ENCODE peak calls at places on chromosomes 11 and 22, in six cellular contexts. One of them, this sample, is unnamed.

GRCh38 chr11:47946682-47947575 is 33.4 kb upstream of the PTPRJ start:
- DNase-seq in T-helper 1 cell: no peak
- DNase-seq in activated CD4-positive, alpha-beta T cell treated with anti-CD3 and anti-CD28 coated beads, Interleukin-2, amount 10 ng/mL, durations not matched to agents 7 days and 5 days: no peak
- DNase-seq in T47D: peak; percentile 54
- DNase-seq in head of caudate nucleus: peak; percentile 55
- DNase-seq in left cardiac atrium: peak; percentile 85
- DNase-seq in this sample: peak; percentile 48

GRCh38 chr22:35330258-35330861 is 30.7 kb downstream of the TOM1 start:
- DNase-seq in T-helper 1 cell: no peak
- DNase-seq in activated CD4-positive, alpha-beta T cell treated with anti-CD3 and anti-CD28 coated beads, Interleukin-2, amount 10 ng/mL, durations not matched to agents 7 days and 5 days: peak; percentile 66
- DNase-seq in T47D: no peak
- DNase-seq in head of caudate nucleus: peak; percentile 32
- DNase-seq in left cardiac atrium: peak; percentile 90
- DNase-seq in this sample: peak; percentile 90

GRCh38 chr11:120801801-120802689 is 221.9 kb upstream of the TBCEL start:
- DNase-seq in T-helper 1 cell: no peak
- DNase-seq in activated CD4-positive, alpha-beta T cell treated with anti-CD3 and anti-CD28 coated beads, Interleukin-2, amount 10 ng/mL, durations not matched to agents 7 days and 5 days: peak; percentile 53
- DNase-seq in T47D: peak; percentile 92
- DNase-seq in head of caudate nucleus: peak; percentile 87
- DNase-seq in left cardiac atrium: peak; percentile 68
- DNase-seq in this sample: peak; percentile 44

GRCh38 chr11:36478700-36479329 is 31.3 kb downstream of the TRAF6 start:
- DNase-seq in T-helper 1 cell: peak; percentile 19
- DNase-seq in activated CD4-positive, alpha-beta T cell treated with anti-CD3 and anti-CD28 coated beads, Interleukin-2, amount 10 ng/mL, durations not matched to agents 7 days and 5 days: peak; percentile 51
- DNase-seq in T47D: peak; percentile 49
- DNase-seq in head of caudate nucleus: peak; percentile 66
- DNase-seq in left cardiac atrium: no peak
- DNase-seq in this sample: no peak

GRCh38 chr11:30741039-30741550 is 154.9 kb upstream of the MPPED2 start:
- DNase-seq in T-helper 1 cell: no peak
- DNase-seq in activated CD4-positive, alpha-beta T cell treated with anti-CD3 and anti-CD28 coated beads, Interleukin-2, amount 10 ng/mL, durations not matched to agents 7 days and 5 days: no peak
- DNase-seq in T47D: no peak
- DNase-seq in head of caudate nucleus: no peak
- DNase-seq in left cardiac atrium: no peak
- DNase-seq in this sample: no peak

GRCh38 chr11:32435511-32435946 is at the start of gene WT1:
- DNase-seq in T-helper 1 cell: no peak
- DNase-seq in activated CD4-positive, alpha-beta T cell treated with anti-CD3 and anti-CD28 coated beads, Interleukin-2, amount 10 ng/mL, durations not matched to agents 7 days and 5 days: no peak
- DNase-seq in T47D: no peak
- DNase-seq in head of caudate nucleus: no peak
- DNase-seq in left cardiac atrium: peak; percentile 83
- DNase-seq in this sample: peak; percentile 66

GRCh38 chr22:38313384-38313955 is 3.8 kb downstream of the CSNK1E start:
- DNase-seq in T-helper 1 cell: no peak
- DNase-seq in activated CD4-positive, alpha-beta T cell treated with anti-CD3 and anti-CD28 coated beads, Interleukin-2, amount 10 ng/mL, durations not matched to agents 7 days and 5 days: no peak
- DNase-seq in T47D: no peak
- DNase-seq in head of caudate nucleus: no peak
- DNase-seq in left cardiac atrium: peak; percentile 85
- DNase-seq in this sample: peak; percentile 78

GRCh38 chr11:127925430-127925829 is 661.9 kb downstream of the ETS1 start:
- DNase-seq in T-helper 1 cell: no peak
- DNase-seq in activated CD4-positive, alpha-beta T cell treated with anti-CD3 and anti-CD28 coated beads, Interleukin-2, amount 10 ng/mL, durations not matched to agents 7 days and 5 days: no peak
- DNase-seq in T47D: no peak
- DNase-seq in head of caudate nucleus: no peak
- DNase-seq in left cardiac atrium: no peak
- DNase-seq in this sample: no peak

GRCh38 chr22:35894464-35894878 is 134.2 kb downstream of the RBFOX2 start:
- DNase-seq in T-helper 1 cell: no peak
- DNase-seq in activated CD4-positive, alpha-beta T cell treated with anti-CD3 and anti-CD28 coated beads, Interleukin-2, amount 10 ng/mL, durations not matched to agents 7 days and 5 days: no peak
- DNase-seq in T47D: no peak
- DNase-seq in head of caudate nucleus: no peak
- DNase-seq in left cardiac atrium: no peak
- DNase-seq in this sample: no peak

GRCh38 chr11:67027943-67028542 is 5.1 kb downstream of the SYT12 start:
- DNase-seq in T-helper 1 cell: no peak
- DNase-seq in activated CD4-positive, alpha-beta T cell treated with anti-CD3 and anti-CD28 coated beads, Interleukin-2, amount 10 ng/mL, durations not matched to agents 7 days and 5 days: no peak
- DNase-seq in T47D: no peak
- DNase-seq in head of caudate nucleus: peak; percentile 75
- DNase-seq in left cardiac atrium: no peak
- DNase-seq in this sample: no peak

GRCh38 chr11:34348919-34349318 is 8.9 kb downstream of the ABTB2 start:
- DNase-seq in T-helper 1 cell: no peak
- DNase-seq in activated CD4-positive, alpha-beta T cell treated with anti-CD3 and anti-CD28 coated beads, Interleukin-2, amount 10 ng/mL, durations not matched to agents 7 days and 5 days: no peak
- DNase-seq in T47D: no peak
- DNase-seq in head of caudate nucleus: no peak
- DNase-seq in left cardiac atrium: no peak
- DNase-seq in this sample: no peak

GRCh38 chr11:62604460-62605130 is 2.9 kb upstream of the MTA2 start:
- DNase-seq in T-helper 1 cell: no peak
- DNase-seq in activated CD4-positive, alpha-beta T cell treated with anti-CD3 and anti-CD28 coated beads, Interleukin-2, amount 10 ng/mL, durations not matched to agents 7 days and 5 days: no peak
- DNase-seq in T47D: no peak
- DNase-seq in head of caudate nucleus: no peak
- DNase-seq in left cardiac atrium: no peak
- DNase-seq in this sample: no peak

GRCh38 chr11:102850973-102851745 is 7.8 kb upstream of the MMP3 start:
- DNase-seq in T-helper 1 cell: no peak
- DNase-seq in activated CD4-positive, alpha-beta T cell treated with anti-CD3 and anti-CD28 coated beads, Interleukin-2, amount 10 ng/mL, durations not matched to agents 7 days and 5 days: no peak
- DNase-seq in T47D: no peak
- DNase-seq in head of caudate nucleus: no peak
- DNase-seq in left cardiac atrium: no peak
- DNase-seq in this sample: no peak

GRCh38 chr22:44399196-44399837 is 86.6 kb upstream of the SHISAL1 start:
- DNase-seq in T-helper 1 cell: no peak
- DNase-seq in activated CD4-positive, alpha-beta T cell treated with anti-CD3 and anti-CD28 coated beads, Interleukin-2, amount 10 ng/mL, durations not matched to agents 7 days and 5 days: no peak
- DNase-seq in T47D: no peak
- DNase-seq in head of caudate nucleus: peak; percentile 2
- DNase-seq in left cardiac atrium: no peak
- DNase-seq in this sample: no peak

GRCh38 chr22:23036684-23037428 is 33.5 kb upstream of the GNAZ start:
- DNase-seq in T-helper 1 cell: no peak
- DNase-seq in activated CD4-positive, alpha-beta T cell treated with anti-CD3 and anti-CD28 coated beads, Interleukin-2, amount 10 ng/mL, durations not matched to agents 7 days and 5 days: no peak
- DNase-seq in T47D: no peak
- DNase-seq in head of caudate nucleus: no peak
- DNase-seq in left cardiac atrium: no peak
- DNase-seq in this sample: no peak

GRCh38 chr11:8252388-8252787 is 11.3 kb downstream of the LMO1 start:
- DNase-seq in T-helper 1 cell: no peak
- DNase-seq in activated CD4-positive, alpha-beta T cell treated with anti-CD3 and anti-CD28 coated beads, Interleukin-2, amount 10 ng/mL, durations not matched to agents 7 days and 5 days: no peak
- DNase-seq in T47D: no peak
- DNase-seq in head of caudate nucleus: no peak
- DNase-seq in left cardiac atrium: no peak
- DNase-seq in this sample: no peak

GRCh38 chr11:122769126-122769780 is 69.0 kb upstream of the CRTAM start:
- DNase-seq in T-helper 1 cell: no peak
- DNase-seq in activated CD4-positive, alpha-beta T cell treated with anti-CD3 and anti-CD28 coated beads, Interleukin-2, amount 10 ng/mL, durations not matched to agents 7 days and 5 days: no peak
- DNase-seq in T47D: no peak
- DNase-seq in head of caudate nucleus: no peak
- DNase-seq in left cardiac atrium: no peak
- DNase-seq in this sample: no peak

GRCh38 chr11:117833401-117833891 is 8.9 kb upstream of the FXYD2 start:
- DNase-seq in T-helper 1 cell: no peak
- DNase-seq in activated CD4-positive, alpha-beta T cell treated with anti-CD3 and anti-CD28 coated beads, Interleukin-2, amount 10 ng/mL, durations not matched to agents 7 days and 5 days: no peak
- DNase-seq in T47D: no peak
- DNase-seq in head of caudate nucleus: no peak
- DNase-seq in left cardiac atrium: peak; percentile 43
- DNase-seq in this sample: no peak

GRCh38 chr11:67301951-67302516 is 1.3 kb upstream of the SSH3 start:
- DNase-seq in T-helper 1 cell: no peak
- DNase-seq in activated CD4-positive, alpha-beta T cell treated with anti-CD3 and anti-CD28 coated beads, Interleukin-2, amount 10 ng/mL, durations not matched to agents 7 days and 5 days: no peak
- DNase-seq in T47D: peak; percentile 91
- DNase-seq in head of caudate nucleus: no peak
- DNase-seq in left cardiac atrium: no peak
- DNase-seq in this sample: peak; percentile 64

GRCh38 chr22:30838111-30838510 is 130.5 kb downstream of the MORC2 start:
- DNase-seq in T-helper 1 cell: no peak
- DNase-seq in activated CD4-positive, alpha-beta T cell treated with anti-CD3 and anti-CD28 coated beads, Interleukin-2, amount 10 ng/mL, durations not matched to agents 7 days and 5 days: no peak
- DNase-seq in T47D: no peak
- DNase-seq in head of caudate nucleus: no peak
- DNase-seq in left cardiac atrium: no peak
- DNase-seq in this sample: no peak

GRCh38 chr11:92759571-92760214 is 209.8 kb upstream of the MTNR1B start:
- DNase-seq in T-helper 1 cell: no peak
- DNase-seq in activated CD4-positive, alpha-beta T cell treated with anti-CD3 and anti-CD28 coated beads, Interleukin-2, amount 10 ng/mL, durations not matched to agents 7 days and 5 days: no peak
- DNase-seq in T47D: no peak
- DNase-seq in head of caudate nucleus: no peak
- DNase-seq in left cardiac atrium: no peak
- DNase-seq in this sample: no peak

GRCh38 chr22:50250555-50251471 is at the start of gene HDAC10:
- DNase-seq in T-helper 1 cell: peak; percentile 67
- DNase-seq in activated CD4-positive, alpha-beta T cell treated with anti-CD3 and anti-CD28 coated beads, Interleukin-2, amount 10 ng/mL, durations not matched to agents 7 days and 5 days: peak; percentile 89
- DNase-seq in T47D: peak; percentile 58
- DNase-seq in head of caudate nucleus: peak; percentile 60
- DNase-seq in left cardiac atrium: peak; percentile 88
- DNase-seq in this sample: peak; percentile 84

GRCh38 chr22:21666786-21667185 is 974 bp downstream of the PPIL2 start:
- DNase-seq in T-helper 1 cell: no peak
- DNase-seq in activated CD4-positive, alpha-beta T cell treated with anti-CD3 and anti-CD28 coated beads, Interleukin-2, amount 10 ng/mL, durations not matched to agents 7 days and 5 days: no peak
- DNase-seq in T47D: no peak
- DNase-seq in head of caudate nucleus: no peak
- DNase-seq in left cardiac atrium: no peak
- DNase-seq in this sample: no peak

GRCh38 chr11:76325149-76325548 is 55.8 kb downstream of the THAP12 start:
- DNase-seq in T-helper 1 cell: no peak
- DNase-seq in activated CD4-positive, alpha-beta T cell treated with anti-CD3 and anti-CD28 coated beads, Interleukin-2, amount 10 ng/mL, durations not matched to agents 7 days and 5 days: no peak
- DNase-seq in T47D: no peak
- DNase-seq in head of caudate nucleus: no peak
- DNase-seq in left cardiac atrium: no peak
- DNase-seq in this sample: no peak

GRCh38 chr22:46012182-46012880 is 35.4 kb upstream of the WNT7B start:
- DNase-seq in T-helper 1 cell: no peak
- DNase-seq in activated CD4-positive, alpha-beta T cell treated with anti-CD3 and anti-CD28 coated beads, Interleukin-2, amount 10 ng/mL, durations not matched to agents 7 days and 5 days: no peak
- DNase-seq in T47D: no peak
- DNase-seq in head of caudate nucleus: no peak
- DNase-seq in left cardiac atrium: peak; percentile 25
- DNase-seq in this sample: peak; percentile 14

GRCh38 chr11:70364745-70365535 is 33.4 kb upstream of the CTTN start:
- DNase-seq in T-helper 1 cell: no peak
- DNase-seq in activated CD4-positive, alpha-beta T cell treated with anti-CD3 and anti-CD28 coated beads, Interleukin-2, amount 10 ng/mL, durations not matched to agents 7 days and 5 days: peak; percentile 65
- DNase-seq in T47D: no peak
- DNase-seq in head of caudate nucleus: no peak
- DNase-seq in left cardiac atrium: no peak
- DNase-seq in this sample: no peak

GRCh38 chr22:46794491-46794890 is 32.0 kb downstream of the TBC1D22A start:
- DNase-seq in T-helper 1 cell: no peak
- DNase-seq in activated CD4-positive, alpha-beta T cell treated with anti-CD3 and anti-CD28 coated beads, Interleukin-2, amount 10 ng/mL, durations not matched to agents 7 days and 5 days: no peak
- DNase-seq in T47D: no peak
- DNase-seq in head of caudate nucleus: no peak
- DNase-seq in left cardiac atrium: no peak
- DNase-seq in this sample: no peak

GRCh38 chr22:21640810-21641209 is 1.3 kb upstream of the SDF2L1 start:
- DNase-seq in T-helper 1 cell: no peak
- DNase-seq in activated CD4-positive, alpha-beta T cell treated with anti-CD3 and anti-CD28 coated beads, Interleukin-2, amount 10 ng/mL, durations not matched to agents 7 days and 5 days: no peak
- DNase-seq in T47D: no peak
- DNase-seq in head of caudate nucleus: no peak
- DNase-seq in left cardiac atrium: no peak
- DNase-seq in this sample: no peak

GRCh38 chr11:203945-204586 is 3.1 kb downstream of the BET1L start:
- DNase-seq in T-helper 1 cell: no peak
- DNase-seq in activated CD4-positive, alpha-beta T cell treated with anti-CD3 and anti-CD28 coated beads, Interleukin-2, amount 10 ng/mL, durations not matched to agents 7 days and 5 days: no peak
- DNase-seq in T47D: no peak
- DNase-seq in head of caudate nucleus: no peak
- DNase-seq in left cardiac atrium: no peak
- DNase-seq in this sample: no peak

GRCh38 chr11:131977854-131978253 is 607.4 kb downstream of the NTM start:
- DNase-seq in T-helper 1 cell: no peak
- DNase-seq in activated CD4-positive, alpha-beta T cell treated with anti-CD3 and anti-CD28 coated beads, Interleukin-2, amount 10 ng/mL, durations not matched to agents 7 days and 5 days: no peak
- DNase-seq in T47D: no peak
- DNase-seq in head of caudate nucleus: no peak
- DNase-seq in left cardiac atrium: no peak
- DNase-seq in this sample: no peak

GRCh38 chr11:17275376-17276235 is 933 bp upstream of the NUCB2 start:
- DNase-seq in T-helper 1 cell: no peak
- DNase-seq in activated CD4-positive, alpha-beta T cell treated with anti-CD3 and anti-CD28 coated beads, Interleukin-2, amount 10 ng/mL, durations not matched to agents 7 days and 5 days: no peak
- DNase-seq in T47D: no peak
- DNase-seq in head of caudate nucleus: no peak
- DNase-seq in left cardiac atrium: no peak
- DNase-seq in this sample: no peak

GRCh38 chr11:33505140-33505539 is 195.5 kb downstream of the C11orf91 start:
- DNase-seq in T-helper 1 cell: no peak
- DNase-seq in activated CD4-positive, alpha-beta T cell treated with anti-CD3 and anti-CD28 coated beads, Interleukin-2, amount 10 ng/mL, durations not matched to agents 7 days and 5 days: no peak
- DNase-seq in T47D: no peak
- DNase-seq in head of caudate nucleus: no peak
- DNase-seq in left cardiac atrium: no peak
- DNase-seq in this sample: no peak

GRCh38 chr22:46779651-46780050 is 17.2 kb downstream of the TBC1D22A start:
- DNase-seq in T-helper 1 cell: no peak
- DNase-seq in activated CD4-positive, alpha-beta T cell treated with anti-CD3 and anti-CD28 coated beads, Interleukin-2, amount 10 ng/mL, durations not matched to agents 7 days and 5 days: no peak
- DNase-seq in T47D: no peak
- DNase-seq in head of caudate nucleus: no peak
- DNase-seq in left cardiac atrium: no peak
- DNase-seq in this sample: no peak

GRCh38 chr11:120147094-120147949 is 9.4 kb upstream of the TRIM29 start:
- DNase-seq in T-helper 1 cell: no peak
- DNase-seq in activated CD4-positive, alpha-beta T cell treated with anti-CD3 and anti-CD28 coated beads, Interleukin-2, amount 10 ng/mL, durations not matched to agents 7 days and 5 days: no peak
- DNase-seq in T47D: no peak
- DNase-seq in head of caudate nucleus: peak; percentile 3
- DNase-seq in left cardiac atrium: no peak
- DNase-seq in this sample: no peak

GRCh38 chr11:119055901-119056300 is 1.1 kb downstream of the HYOU1 start:
- DNase-seq in T-helper 1 cell: no peak
- DNase-seq in activated CD4-positive, alpha-beta T cell treated with anti-CD3 and anti-CD28 coated beads, Interleukin-2, amount 10 ng/mL, durations not matched to agents 7 days and 5 days: peak; percentile 16
- DNase-seq in T47D: peak; percentile 39
- DNase-seq in head of caudate nucleus: peak; percentile 15
- DNase-seq in left cardiac atrium: no peak
- DNase-seq in this sample: no peak

This sample was measured in left ventricle myocardium inferior.